ENCODE peak calls at places on chromosomes 16 and 17, in nine cellular contexts. One of them, this sample, is unnamed.

GRCh38 chr17:69093995-69094394 is 33.3 kb upstream of the ABCA9 start:
- DNase-seq in cardiac muscle cell: no peak
- DNase-seq in HS-5: no peak
- DNase-seq in GM03348: no peak
- DNase-seq in EL: no peak
- DNase-seq in GM12891: no peak
- DNase-seq in stimulated activated naive CD4-positive, alpha-beta T cell: no peak
- DNase-seq in foreskin melanocyte: no peak
- DNase-seq in T-helper 17 cell: no peak
- DNase-seq in this sample: no peak

GRCh38 chr17:8875957-8876356 is 8.5 kb upstream of the PIK3R6 start:
- DNase-seq in GM03348: peak; percentile 29
- DNase-seq in T-helper 17 cell: no peak
- DNase-seq in cardiac muscle cell: peak; percentile 7
- DNase-seq in HS-5: peak; percentile 78
- DNase-seq in GM12891: no peak
- DNase-seq in stimulated activated naive CD4-positive, alpha-beta T cell: no peak
- DNase-seq in foreskin melanocyte: no peak
- DNase-seq in EL: peak; percentile 68
- DNase-seq in this sample: no peak

GRCh38 chr16:27982184-27982583 is 81.3 kb downstream of the GSG1L start:
- DNase-seq in stimulated activated naive CD4-positive, alpha-beta T cell: no peak
- DNase-seq in cardiac muscle cell: no peak
- DNase-seq in T-helper 17 cell: no peak
- DNase-seq in GM12891: no peak
- DNase-seq in foreskin melanocyte: no peak
- DNase-seq in HS-5: no peak
- DNase-seq in EL: no peak
- DNase-seq in GM03348: no peak
- DNase-seq in this sample: peak; percentile 8

GRCh38 chr17:79608729-79609039 is 2.2 kb downstream of the RBFOX3 start:
- DNase-seq in EL: no peak
- DNase-seq in T-helper 17 cell: no peak
- DNase-seq in foreskin melanocyte: no peak
- DNase-seq in HS-5: no peak
- DNase-seq in GM03348: no peak
- DNase-seq in cardiac muscle cell: no peak
- DNase-seq in stimulated activated naive CD4-positive, alpha-beta T cell: no peak
- DNase-seq in GM12891: no peak
- DNase-seq in this sample: no peak

GRCh38 chr17:19380551-19381284 is 2.4 kb downstream of the MAPK7 start:
- DNase-seq in foreskin melanocyte: no peak
- DNase-seq in T-helper 17 cell: no peak
- DNase-seq in EL: no peak
- DNase-seq in HS-5: no peak
- DNase-seq in cardiac muscle cell: no peak
- DNase-seq in stimulated activated naive CD4-positive, alpha-beta T cell: no peak
- DNase-seq in GM03348: no peak
- DNase-seq in GM12891: no peak
- DNase-seq in this sample: no peak

GRCh38 chr16:22425036-22425801 is 50.8 kb upstream of the CDR2 start:
- DNase-seq in EL: peak; percentile 28
- DNase-seq in GM12891: no peak
- DNase-seq in foreskin melanocyte: no peak
- DNase-seq in HS-5: no peak
- DNase-seq in cardiac muscle cell: no peak
- DNase-seq in stimulated activated naive CD4-positive, alpha-beta T cell: no peak
- DNase-seq in GM03348: peak; percentile 78
- DNase-seq in T-helper 17 cell: no peak
- DNase-seq in this sample: no peak

GRCh38 chr17:16989953-16990860 is 18.3 kb upstream of the TNFRSF13B start:
- DNase-seq in GM12891: no peak
- DNase-seq in EL: peak; percentile 87
- DNase-seq in cardiac muscle cell: no peak
- DNase-seq in foreskin melanocyte: no peak
- DNase-seq in T-helper 17 cell: no peak
- DNase-seq in HS-5: no peak
- DNase-seq in stimulated activated naive CD4-positive, alpha-beta T cell: no peak
- DNase-seq in GM03348: peak; percentile 52
- DNase-seq in this sample: no peak

GRCh38 chr17:16283705-16284104 is 66.7 kb downstream of the PIGL start:
- DNase-seq in T-helper 17 cell: no peak
- DNase-seq in GM03348: peak; percentile 42
- DNase-seq in HS-5: no peak
- DNase-seq in GM12891: no peak
- DNase-seq in stimulated activated naive CD4-positive, alpha-beta T cell: no peak
- DNase-seq in EL: peak; percentile 64
- DNase-seq in cardiac muscle cell: peak; percentile 79
- DNase-seq in foreskin melanocyte: no peak
- DNase-seq in this sample: no peak

GRCh38 chr17:7932483-7932891 is 481 bp downstream of the CNTROB start:
- DNase-seq in stimulated activated naive CD4-positive, alpha-beta T cell: no peak
- DNase-seq in GM03348: peak; percentile 53
- DNase-seq in GM12891: no peak
- DNase-seq in EL: peak; percentile 46
- DNase-seq in HS-5: no peak
- DNase-seq in cardiac muscle cell: peak; percentile 32
- DNase-seq in foreskin melanocyte: no peak
- DNase-seq in T-helper 17 cell: no peak
- DNase-seq in this sample: peak; percentile 34

GRCh38 chr16:51211148-51211547 is 60.1 kb upstream of the SALL1 start:
- DNase-seq in stimulated activated naive CD4-positive, alpha-beta T cell: no peak
- DNase-seq in EL: no peak
- DNase-seq in T-helper 17 cell: no peak
- DNase-seq in GM12891: no peak
- DNase-seq in GM03348: no peak
- DNase-seq in HS-5: no peak
- DNase-seq in foreskin melanocyte: no peak
- DNase-seq in cardiac muscle cell: no peak
- DNase-seq in this sample: no peak

GRCh38 chr17:7296189-7296861 is 1.9 kb upstream of the YBX2 start:
- DNase-seq in foreskin melanocyte: peak; percentile 73
- DNase-seq in HS-5: no peak
- DNase-seq in T-helper 17 cell: peak; percentile 66
- DNase-seq in cardiac muscle cell: peak; percentile 87
- DNase-seq in GM12891: peak; percentile 84
- DNase-seq in EL: peak; percentile 86
- DNase-seq in stimulated activated naive CD4-positive, alpha-beta T cell: no peak
- DNase-seq in GM03348: peak; percentile 92
- DNase-seq in this sample: peak; percentile 79

GRCh38 chr16:83200005-83200779 is 573.4 kb downstream of the CDH13 start:
- DNase-seq in HS-5: peak; percentile 9
- DNase-seq in cardiac muscle cell: peak; percentile 8
- DNase-seq in EL: peak; percentile 21
- DNase-seq in GM03348: no peak
- DNase-seq in T-helper 17 cell: no peak
- DNase-seq in stimulated activated naive CD4-positive, alpha-beta T cell: no peak
- DNase-seq in GM12891: no peak
- DNase-seq in foreskin melanocyte: peak; percentile 33
- DNase-seq in this sample: peak; percentile 12

GRCh38 chr17:63696381-63696961 is 3.5 kb downstream of the LIMD2 start:
- DNase-seq in EL: peak; percentile 40
- DNase-seq in GM12891: no peak
- DNase-seq in foreskin melanocyte: no peak
- DNase-seq in HS-5: no peak
- DNase-seq in T-helper 17 cell: no peak
- DNase-seq in cardiac muscle cell: peak; percentile 47
- DNase-seq in stimulated activated naive CD4-positive, alpha-beta T cell: peak; percentile 42
- DNase-seq in GM03348: peak; percentile 51
- DNase-seq in this sample: peak; percentile 57

GRCh38 chr17:38418693-38419507 is 9.4 kb upstream of the ARHGAP23 start:
- DNase-seq in HS-5: no peak
- DNase-seq in stimulated activated naive CD4-positive, alpha-beta T cell: no peak
- DNase-seq in cardiac muscle cell: no peak
- DNase-seq in GM03348: no peak
- DNase-seq in GM12891: no peak
- DNase-seq in foreskin melanocyte: no peak
- DNase-seq in T-helper 17 cell: no peak
- DNase-seq in EL: no peak
- DNase-seq in this sample: no peak

GRCh38 chr16:711548-712320 is 3.2 kb upstream of the METRN start:
- DNase-seq in GM03348: peak; percentile 93
- DNase-seq in HS-5: no peak
- DNase-seq in GM12891: peak; percentile 95
- DNase-seq in EL: peak; percentile 66
- DNase-seq in stimulated activated naive CD4-positive, alpha-beta T cell: peak; percentile 27
- DNase-seq in cardiac muscle cell: peak; percentile 77
- DNase-seq in T-helper 17 cell: peak; percentile 78
- DNase-seq in foreskin melanocyte: no peak
- DNase-seq in this sample: peak; percentile 71

GRCh38 chr17:77451271-77451893 is 310.6 kb downstream of the SEC14L1 start:
- DNase-seq in cardiac muscle cell: peak; percentile 89
- DNase-seq in HS-5: no peak
- DNase-seq in foreskin melanocyte: peak; percentile 89
- DNase-seq in stimulated activated naive CD4-positive, alpha-beta T cell: peak; percentile 54
- DNase-seq in EL: peak; percentile 64
- DNase-seq in GM03348: peak; percentile 70
- DNase-seq in T-helper 17 cell: peak; percentile 67
- DNase-seq in GM12891: no peak
- DNase-seq in this sample: peak; percentile 79

GRCh38 chr16:81928975-81929374 is 82.3 kb downstream of the SDR42E1 start:
- DNase-seq in stimulated activated naive CD4-positive, alpha-beta T cell: no peak
- DNase-seq in HS-5: no peak
- DNase-seq in foreskin melanocyte: no peak
- DNase-seq in EL: no peak
- DNase-seq in T-helper 17 cell: no peak
- DNase-seq in cardiac muscle cell: no peak
- DNase-seq in GM03348: no peak
- DNase-seq in GM12891: no peak
- DNase-seq in this sample: peak; percentile 63

GRCh38 chr16:11986521-11987057 is 10.1 kb downstream of the SNX29 start:
- DNase-seq in stimulated activated naive CD4-positive, alpha-beta T cell: no peak
- DNase-seq in HS-5: no peak
- DNase-seq in T-helper 17 cell: no peak
- DNase-seq in cardiac muscle cell: peak; percentile 49
- DNase-seq in GM03348: no peak
- DNase-seq in EL: no peak
- DNase-seq in foreskin melanocyte: no peak
- DNase-seq in GM12891: no peak
- DNase-seq in this sample: no peak

GRCh38 chr16:2142942-2143868 is 5.2 kb upstream of the RAB26 start:
- DNase-seq in stimulated activated naive CD4-positive, alpha-beta T cell: no peak
- DNase-seq in T-helper 17 cell: no peak
- DNase-seq in GM03348: no peak
- DNase-seq in EL: no peak
- DNase-seq in HS-5: no peak
- DNase-seq in foreskin melanocyte: no peak
- DNase-seq in GM12891: no peak
- DNase-seq in cardiac muscle cell: no peak
- DNase-seq in this sample: no peak

GRCh38 chr17:6830383-6830986 is 1.0 kb downstream of the TEKT1 start:
- DNase-seq in EL: no peak
- DNase-seq in stimulated activated naive CD4-positive, alpha-beta T cell: no peak
- DNase-seq in T-helper 17 cell: no peak
- DNase-seq in foreskin melanocyte: no peak
- DNase-seq in GM03348: no peak
- DNase-seq in GM12891: no peak
- DNase-seq in HS-5: no peak
- DNase-seq in cardiac muscle cell: no peak
- DNase-seq in this sample: no peak

GRCh38 chr16:89621698-89622409 is 8.4 kb downstream of the DPEP1 start:
- DNase-seq in T-helper 17 cell: no peak
- DNase-seq in HS-5: no peak
- DNase-seq in EL: no peak
- DNase-seq in GM03348: no peak
- DNase-seq in foreskin melanocyte: no peak
- DNase-seq in cardiac muscle cell: no peak
- DNase-seq in GM12891: no peak
- DNase-seq in stimulated activated naive CD4-positive, alpha-beta T cell: no peak
- DNase-seq in this sample: no peak

GRCh38 chr16:3792472-3793012 is 75.2 kb upstream of the TRAP1 start:
- DNase-seq in T-helper 17 cell: no peak
- DNase-seq in GM12891: no peak
- DNase-seq in EL: no peak
- DNase-seq in foreskin melanocyte: no peak
- DNase-seq in cardiac muscle cell: no peak
- DNase-seq in HS-5: no peak
- DNase-seq in stimulated activated naive CD4-positive, alpha-beta T cell: no peak
- DNase-seq in GM03348: no peak
- DNase-seq in this sample: no peak

GRCh38 chr17:2034157-2034556 is 4.2 kb downstream of the DPH1 start:
- DNase-seq in GM03348: peak; percentile 76
- DNase-seq in cardiac muscle cell: peak; percentile 69
- DNase-seq in EL: peak; percentile 81
- DNase-seq in GM12891: no peak
- DNase-seq in foreskin melanocyte: no peak
- DNase-seq in stimulated activated naive CD4-positive, alpha-beta T cell: no peak
- DNase-seq in T-helper 17 cell: no peak
- DNase-seq in HS-5: no peak
- DNase-seq in this sample: no peak

GRCh38 chr16:87457051-87457611 is 35.7 kb downstream of the ZCCHC14 start:
- DNase-seq in HS-5: no peak
- DNase-seq in T-helper 17 cell: no peak
- DNase-seq in GM12891: no peak
- DNase-seq in foreskin melanocyte: no peak
- DNase-seq in EL: peak; percentile 62
- DNase-seq in cardiac muscle cell: peak; percentile 28
- DNase-seq in stimulated activated naive CD4-positive, alpha-beta T cell: no peak
- DNase-seq in GM03348: peak; percentile 50
- DNase-seq in this sample: no peak

GRCh38 chr16:89586853-89587252 is 11.3 kb downstream of the CPNE7 start:
- DNase-seq in cardiac muscle cell: peak; percentile 67
- DNase-seq in stimulated activated naive CD4-positive, alpha-beta T cell: no peak
- DNase-seq in GM03348: peak; percentile 62
- DNase-seq in foreskin melanocyte: no peak
- DNase-seq in EL: no peak
- DNase-seq in HS-5: no peak
- DNase-seq in T-helper 17 cell: no peak
- DNase-seq in GM12891: no peak
- DNase-seq in this sample: no peak

GRCh38 chr17:40602445-40603443 is 37.5 kb upstream of the CCR7 start:
- DNase-seq in T-helper 17 cell: no peak
- DNase-seq in cardiac muscle cell: no peak
- DNase-seq in foreskin melanocyte: no peak
- DNase-seq in GM12891: no peak
- DNase-seq in stimulated activated naive CD4-positive, alpha-beta T cell: peak; percentile 91
- DNase-seq in EL: no peak
- DNase-seq in HS-5: no peak
- DNase-seq in GM03348: no peak
- DNase-seq in this sample: no peak

This sample was measured in HT-29.